ENCODE peak calls at places on chromosomes 13 and 19, in four cellular contexts. R, D, Z and Y are unnamed samples.

GRCh38 chr13:48322294-48322693 is 18.7 kb downstream of the RB1 start:
- DNase-seq in R (no peak), D (no peak), Z (no peak), Y (no peak)

GRCh38 chr19:29564574-29565005 is 38.8 kb downstream of the VSTM2B start:
- DNase-seq in R (no peak), D (no peak), Z (no peak), Y (no peak)

GRCh38 chr19:31761281-31761913 is 412.2 kb upstream of the TSHZ3 start:
- DNase-seq in R (no peak), D (no peak), Z (no peak), Y (no peak)

GRCh38 chr13:71751074-71751473 is 115.9 kb downstream of the DACH1 start:
- DNase-seq in R (no peak), D (no peak), Z (no peak), Y (no peak)

GRCh38 chr19:12974301-12975220 is 5.2 kb downstream of the DAND5 start:
- DNase-seq in R (no peak), D (no peak), Z (no peak), Y (no peak)

GRCh38 chr13:26477681-26478080 is 79.8 kb upstream of the WASF3 start:
- DNase-seq in R (no peak), D (no peak), Z (no peak), Y (no peak)

GRCh38 chr13:94233401-94233800 is 246.1 kb downstream of the DCT start:
- DNase-seq in R (no peak), D (peak; percentile 96), Z (no peak), Y (peak; percentile 57)

GRCh38 chr19:748274-748598 is 2.7 kb upstream of the MISP start:
- DNase-seq in R (no peak), D (no peak), Z (no peak), Y (no peak)

GRCh38 chr13:23985846-23986245 is 88.5 kb upstream of the C1QTNF9B start:
- DNase-seq in R (no peak), D (no peak), Z (no peak), Y (no peak)

GRCh38 chr19:13056052-13056660 is 46.5 kb downstream of the LYL1 start:
- DNase-seq in R (no peak), D (peak; percentile 71), Z (peak; percentile 71), Y (peak; percentile 85)

GRCh38 chr19:47272448-47273312 is 2.0 kb upstream of the INAFM1 start:
- DNase-seq in R (no peak), D (no peak), Z (no peak), Y (no peak)

GRCh38 chr13:80508031-80508430 is 167.1 kb upstream of the SPRY2 start:
- DNase-seq in R (no peak), D (no peak), Z (no peak), Y (no peak)

GRCh38 chr19:45464274-45464673 is 3.5 kb upstream of the FOSB start:
- DNase-seq in R (no peak), D (no peak), Z (no peak), Y (no peak)

GRCh38 chr19:19540707-19541515 is 2.8 kb downstream of the CILP2 start:
- DNase-seq in R (peak; percentile 77), D (no peak), Z (peak; percentile 70), Y (no peak)

GRCh38 chr13:41658057-41658642 is 200.8 kb downstream of the RGCC start:
- DNase-seq in R (no peak), D (peak; percentile 93), Z (no peak), Y (no peak)

GRCh38 chr19:36212895-36213294 is 1.6 kb downstream of the ZNF565 start:
- DNase-seq in R (no peak), D (no peak), Z (no peak), Y (no peak)

GRCh38 chr13:87777395-87777794 is 106.2 kb downstream of the SLITRK5 start:
- DNase-seq in R (no peak), D (no peak), Z (no peak), Y (no peak)
- H3K4me3 ChIP-seq in R (no peak overlapping the region), D (no peak overlapping the region), Z (no peak overlapping the region), Y (no peak overlapping the region)

GRCh38 chr19:4413588-4413987 is 11.1 kb downstream of the CHAF1A start:
- DNase-seq in R (no peak), D (no peak), Z (no peak), Y (no peak)

GRCh38 chr19:4416268-4416667 is 13.8 kb downstream of the CHAF1A start:
- DNase-seq in R (no peak), D (no peak), Z (no peak), Y (no peak)

GRCh38 chr19:4414800-4415251 is 12.4 kb downstream of the CHAF1A start:
- DNase-seq in R (no peak), D (peak; percentile 61), Z (peak; percentile 59), Y (no peak)

GRCh38 chr19:4414144-4414799 is 11.8 kb downstream of the CHAF1A start:
- DNase-seq in R (no peak), D (peak; percentile 55), Z (no peak), Y (no peak)

DNA sequence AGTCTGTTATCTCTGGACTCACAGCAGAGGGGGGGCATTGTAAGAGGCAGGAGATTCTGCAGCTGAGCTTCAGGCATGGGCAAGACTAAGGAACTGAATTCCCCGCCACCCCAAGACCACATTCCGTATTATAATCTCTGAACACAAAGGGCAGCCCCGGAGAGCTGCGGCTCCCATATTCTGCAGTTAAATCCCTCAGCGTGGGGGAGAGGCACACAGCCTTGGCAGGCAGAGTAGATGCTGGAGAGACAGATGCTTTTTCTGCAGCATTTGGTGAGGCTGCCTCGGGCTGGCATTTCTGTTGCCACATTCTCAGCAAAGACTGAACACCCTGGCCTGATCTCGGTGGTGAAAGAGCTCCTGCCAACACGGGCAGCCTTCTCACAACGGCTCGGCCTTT is 12.9 kb downstream of the CHAF1A start:
- DNase-seq in R (no peak), D (no peak), Z (peak; percentile 50), Y (no peak)
- H3K36me3 ChIP-seq in R (no peaks in the 10 kb centered on the region), D (peaks cover 5% of the 10 kb centered on the region), Z (no peaks in the 10 kb centered on the region), Y (peaks cover 88% of the 10 kb centered on the region)

DNA sequence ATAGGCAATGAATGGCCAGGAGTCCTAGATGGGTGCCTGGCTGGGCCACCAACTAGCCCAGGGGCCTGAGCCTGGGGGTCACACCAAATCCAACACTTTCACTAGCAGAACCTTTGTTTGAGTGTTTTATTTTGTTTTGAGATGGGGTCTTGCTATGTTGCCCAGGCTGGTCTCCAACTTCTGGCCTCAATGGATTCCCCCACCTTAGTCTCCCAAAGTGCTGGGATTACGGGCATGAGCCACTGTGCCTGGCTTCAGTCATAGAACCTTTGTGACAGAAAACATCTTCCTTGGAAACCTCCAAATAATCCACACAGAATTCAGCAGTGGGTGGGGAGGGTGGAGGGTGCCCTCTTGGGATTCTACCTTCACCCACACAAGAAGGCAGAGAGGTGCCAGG is 6.1 kb downstream of the PRKACA start:
- DNase-seq in R (no peak), D (no peak), Z (no peak), Y (no peak)
- H3K4me1 ChIP-seq in R (peaks cover 20% of the 10 kb centered on the region), D (peaks cover 14% of the 10 kb centered on the region), Z (peaks cover 36% of the 10 kb centered on the region), Y (peaks cover 4% of the 10 kb centered on the region)

GRCh38 chr19:2221250-2221831 is 14.8 kb downstream of the PLEKHJ1 start:
- DNase-seq in R (no peak), D (peak; percentile 35), Z (no peak), Y (no peak)
- H3K4me3 ChIP-seq in R (no peak overlapping the region), D (no peak overlapping the region), Z (no peak overlapping the region), Y (no peak overlapping the region)

GRCh38 chr19:6415592-6416190 is 8.9 kb downstream of the KHSRP start:
- DNase-seq in R (no peak), D (no peak), Z (no peak), Y (no peak)
- H3K36me3 ChIP-seq in R (peaks cover 70% of the 10 kb centered on the region), D (peaks cover 72% of the 10 kb centered on the region), Z (no peaks in the 10 kb centered on the region), Y (peaks cover 79% of the 10 kb centered on the region)